ENCODE peak calls at places on chromosomes 12 and 14, in eight cellular contexts. P is stomach; D is adipocyte; I is CD8-positive, alpha-beta memory T cell; B is aorta; R is colonic mucosa; V is A549; L is tibial artery. U is an unnamed sample. For H3K4me1, the result is how much of the 10 kb centered on the place peaks cover.

GRCh38 chr14:102499401-102500189 is 10.0 kb downstream of the ANKRD9 start:
- DNase-seq in P (no peak), D (no peak), I (no peak), B (no peak), R (no peak), V (no peak), L (no peak), U (peak)

GRCh38 chr14:53900499-53900898 is 56.1 kb downstream of the BMP4 start:
- DNase-seq in P (peak), D (peak), I (no peak), B (no peak), R (peak), V (no peak), L (peak), U (peak)

GRCh38 chr14:35286707-35287106 is 5.5 kb upstream of the PSMA6 start:
- DNase-seq in P (no peak), D (no peak), I (no peak), B (no peak), R (no peak), V (no peak), L (no peak), U (no peak)

GRCh38 chr12:6700646-6701051 is at the start of gene PIANP:
- DNase-seq in P (peak), D (peak), I (peak), B (peak), R (no peak), V (peak), L (no peak), U (no peak)

GRCh38 chr12:59649203-59649602 is 53.4 kb downstream of the SLC16A7 start:
- DNase-seq in P (no peak), D (peak), I (no peak), B (no peak), R (no peak), V (no peak), L (no peak), U (no peak)

GRCh38 chr12:120630139-120630895 is 10.1 kb upstream of the CABP1 start:
- DNase-seq in P (no peak), D (no peak), I (no peak), B (no peak), R (no peak), V (no peak), L (no peak), U (no peak)

GRCh38 chr14:105508069-105508468 is 17.0 kb downstream of the TEDC1 start:
- DNase-seq in P (no peak), D (no peak), I (peak), B (peak), R (no peak), V (no peak), L (peak), U (no peak)

GRCh38 chr14:22482085-22482694 is 106.8 kb downstream of the DAD1 start:
- DNase-seq in P (no peak), D (no peak), I (no peak), B (no peak), R (no peak), V (no peak), L (no peak), U (no peak)

GRCh38 chr14:29930283-29930682 is 2.6 kb upstream of the PRKD1 start:
- DNase-seq in P (no peak), D (peak), I (no peak), B (no peak), R (no peak), V (no peak), L (no peak), U (no peak)

GRCh38 chr12:115378296-115378695 is 694.3 kb upstream of the TBX3 start:
- DNase-seq in P (no peak), D (no peak), I (no peak), B (no peak), R (no peak), V (no peak), L (no peak), U (no peak)

GRCh38 chr12:5784626-5785130 is 160.4 kb downstream of the ANO2 start:
- DNase-seq in P (no peak), D (no peak), I (no peak), B (no peak), R (no peak), V (no peak), L (no peak), U (no peak)

GRCh38 chr14:104253223-104253822 is 114.9 kb downstream of the KIF26A start:
- DNase-seq in P (no peak), D (no peak), I (no peak), B (peak), R (no peak), V (no peak), L (peak), U (peak)

GRCh38 chr14:22887260-22887989 is 4.4 kb downstream of the REM2 start:
- DNase-seq in P (peak), D (peak), I (no peak), B (peak), R (peak), V (peak), L (peak), U (no peak)

GRCh38 chr14:37024166-37024565 is 148.2 kb downstream of the SLC25A21 start:
- DNase-seq in P (no peak), D (no peak), I (no peak), B (no peak), R (no peak), V (no peak), L (no peak), U (no peak)

GRCh38 chr14:50070230-50070629 is 46.1 kb downstream of the VCPKMT start:
- DNase-seq in P (no peak), D (no peak), I (no peak), B (no peak), R (no peak), V (no peak), L (no peak), U (no peak)

GRCh38 chr14:94685166-94685581 is 73.0 kb downstream of the SERPINA3 start:
- DNase-seq in P (no peak), D (no peak), I (no peak), B (peak), R (no peak), V (no peak), L (peak), U (no peak)

DNA sequence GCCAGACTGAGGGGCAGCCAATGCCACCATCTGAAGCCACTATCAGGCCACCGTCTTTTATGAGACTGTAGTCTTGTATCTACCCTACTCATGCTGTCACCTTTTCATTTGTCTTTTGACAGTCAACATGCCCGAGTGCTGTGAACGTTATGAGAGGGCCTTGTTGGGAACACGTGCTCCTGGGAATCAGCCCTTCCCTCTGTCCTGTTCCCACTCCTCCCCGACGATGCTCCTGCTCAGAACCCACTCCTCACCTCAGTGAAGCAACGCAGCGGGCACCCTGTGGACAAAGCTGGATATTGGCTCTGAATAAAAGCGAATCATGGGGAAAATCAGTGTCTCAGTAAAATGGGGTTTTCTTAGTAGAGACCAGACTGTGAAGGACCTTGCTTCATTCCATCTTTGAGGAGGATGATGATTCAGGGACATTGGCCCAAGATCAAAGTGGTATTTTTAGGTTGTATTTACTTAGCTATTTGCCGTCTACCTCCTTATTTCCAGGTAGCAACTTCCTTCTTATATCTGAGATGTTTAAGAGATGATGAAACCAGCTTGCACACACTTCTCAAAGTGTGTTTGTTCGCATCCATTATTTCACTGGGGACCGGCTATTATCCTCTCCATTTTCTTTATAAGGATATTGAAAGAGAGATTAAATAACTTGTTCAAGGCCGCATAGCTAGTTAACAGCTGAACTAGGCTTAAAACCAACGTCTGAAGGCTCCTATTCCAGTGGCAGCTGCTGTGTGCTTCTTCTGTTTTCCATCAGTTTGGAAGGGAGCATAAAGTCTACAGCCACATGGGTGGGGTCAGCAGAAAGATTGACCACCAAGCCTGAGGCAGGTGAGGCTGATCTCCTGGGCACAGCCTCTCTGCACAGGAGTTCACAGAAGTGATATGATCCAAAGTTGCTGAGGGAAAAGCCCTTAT is 43.9 kb upstream of the CTDSP2 start:
- DNase-seq in P (no peak), D (peak), I (no peak), B (no peak), R (peak), V (no peak), L (no peak), U (no peak)
- H3K4me1 ChIP-seq in P (half or more), D (half or more), I (under half), B (under half), R (under half), V (half or more), L (half or more), U (half or more)

DNA sequence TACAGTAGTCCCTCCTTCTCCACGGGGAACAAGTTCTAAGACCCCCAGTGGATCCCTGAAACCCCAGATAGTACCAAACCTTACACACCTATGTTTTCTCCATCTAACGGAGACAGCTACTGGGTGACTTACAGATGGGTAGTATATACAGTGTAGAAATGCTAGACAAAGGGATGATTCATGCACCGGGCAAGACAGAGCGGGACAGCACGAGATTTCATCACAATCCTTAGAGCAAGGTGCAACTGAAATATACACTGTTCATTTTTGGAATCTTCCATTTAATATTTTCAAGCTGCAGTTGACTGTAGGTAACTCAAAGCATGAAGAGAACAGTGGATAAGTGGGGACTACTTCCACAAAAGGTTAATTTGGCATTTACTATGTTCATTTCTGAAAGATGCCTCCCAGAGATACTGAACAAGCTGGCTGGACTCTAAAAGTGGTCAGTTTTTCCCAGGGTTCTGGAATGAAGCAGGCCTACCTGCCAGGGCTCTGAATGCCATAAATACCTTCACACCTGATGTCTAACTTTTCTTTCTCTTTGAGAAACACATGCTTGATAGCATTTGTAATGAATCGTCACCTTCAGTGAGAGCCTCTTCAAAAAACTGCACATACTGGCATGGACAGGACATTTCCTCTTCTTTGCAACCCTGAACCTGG is 127.7 kb upstream of the FOXN3 start:
- DNase-seq in P (no peak), D (no peak), I (no peak), B (no peak), R (no peak), V (no peak), L (no peak), U (no peak)
- H3K4me1 ChIP-seq in P (under half), D (under half), I (under half), B (under half), R (under half), V (under half), L (under half), U (under half)

DNA sequence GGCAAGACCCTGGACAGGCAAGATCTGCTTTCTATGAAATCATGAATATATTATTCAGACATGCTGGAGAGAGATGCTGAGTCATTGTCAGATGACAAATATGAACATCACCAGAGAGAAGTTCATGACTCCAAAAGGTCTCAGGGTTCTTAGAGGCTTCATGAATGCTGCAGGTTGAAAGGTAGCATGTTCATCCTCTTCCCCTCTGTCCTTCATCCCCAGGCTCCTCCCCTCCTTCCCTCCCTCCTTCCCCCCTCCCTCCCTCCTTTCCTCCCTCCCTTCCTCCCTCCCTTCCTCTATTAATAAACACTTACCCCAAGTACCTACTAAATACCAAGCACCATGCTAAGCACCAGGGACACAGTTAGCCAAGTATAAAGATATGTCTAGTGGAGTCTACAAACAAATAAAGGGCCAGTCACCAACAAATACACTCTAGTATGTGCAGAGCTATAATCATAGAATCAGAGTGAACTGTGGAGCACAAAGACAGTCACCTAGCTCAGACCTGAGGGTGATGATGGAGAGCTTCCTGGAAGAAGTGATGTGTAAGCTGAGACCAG is 46.2 kb downstream of the RPH3A start:
- DNase-seq in P (no peak), D (peak), I (no peak), B (no peak), R (no peak), V (peak), L (no peak), U (no peak)
- H3K4me1 ChIP-seq in P (under half), D (under half), I (under half), B (under half), R (under half), V (half or more), L (under half), U (under half)

DNA sequence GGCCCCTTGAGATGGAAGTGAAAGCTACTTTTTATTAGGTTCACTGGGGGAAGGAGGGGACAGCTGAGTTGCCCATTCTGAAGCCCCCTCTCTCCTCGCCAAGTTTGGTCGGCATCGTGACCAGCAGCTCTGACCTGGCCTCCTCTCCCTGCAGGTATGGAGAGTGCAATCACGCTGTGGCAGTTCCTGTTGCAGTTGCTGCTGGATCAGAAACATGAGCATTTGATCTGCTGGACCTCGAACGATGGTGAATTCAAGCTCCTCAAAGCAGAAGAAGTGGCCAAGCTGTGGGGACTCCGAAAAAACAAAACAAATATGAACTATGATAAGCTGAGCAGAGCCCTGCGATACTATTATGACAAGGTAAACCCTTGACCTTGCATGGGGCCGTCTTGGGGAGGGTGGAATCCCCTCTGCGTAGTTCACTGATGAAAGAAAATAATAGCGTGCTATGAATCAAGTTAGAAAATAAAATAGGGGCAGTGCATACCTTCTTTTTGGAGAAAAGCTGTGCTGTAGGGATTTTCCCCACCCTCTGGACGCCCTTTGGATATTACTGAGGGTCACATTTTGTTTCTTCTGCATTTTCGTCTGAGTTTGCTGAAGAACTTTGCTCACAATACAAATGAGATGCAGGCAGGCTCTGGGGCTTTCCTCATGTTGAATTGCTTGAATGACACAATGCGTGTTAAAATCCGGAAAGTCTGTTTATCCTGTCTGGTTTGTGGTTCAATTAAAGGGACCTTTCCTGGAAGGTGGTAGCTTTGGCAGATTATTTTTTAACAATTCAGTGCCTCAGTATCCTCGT is 29.4 kb downstream of the ELK3 start:
- DNase-seq in P (no peak), D (no peak), I (no peak), B (peak), R (no peak), V (no peak), L (no peak), U (no peak)
- H3K4me1 ChIP-seq in P (under half), D (under half), I (under half), B (under half), R (under half), V (under half), L (under half), U (half or more)

GRCh38 chr14:98957211-98958047 is 314.6 kb downstream of the BCL11B start:
- DNase-seq in P (peak), D (peak), I (no peak), B (peak), R (peak), V (peak), L (peak), U (peak)
- H3K4me1 ChIP-seq in P (under half), D (under half), I (under half), B (under half), R (under half), V (under half), L (under half), U (under half)

DNA sequence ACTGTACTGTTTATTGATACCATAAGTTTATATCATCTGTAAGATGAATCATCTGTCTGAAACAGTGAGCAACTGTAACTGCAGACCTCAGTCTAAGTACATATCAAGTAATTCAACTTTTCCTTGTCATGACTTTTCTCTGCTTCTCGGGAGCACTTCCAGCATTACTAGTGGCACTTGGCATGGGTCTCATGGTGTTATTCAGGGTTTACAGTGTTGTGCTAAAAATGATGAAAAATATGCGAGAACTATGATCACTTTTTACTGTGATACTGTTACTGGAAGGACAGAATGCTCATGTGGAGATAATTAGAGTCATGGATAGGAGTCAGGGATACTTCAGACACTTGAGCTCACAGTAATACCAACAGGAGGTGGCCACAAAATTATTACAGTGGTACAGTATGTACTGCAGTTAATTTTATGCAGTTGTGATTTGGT is 8.3 kb downstream of the KTN1 start:
- DNase-seq in P (no peak), D (peak), I (no peak), B (no peak), R (no peak), V (no peak), L (no peak), U (no peak)
- H3K4me1 ChIP-seq in P (half or more), D (under half), I (under half), B (under half), R (under half), V (half or more), L (half or more), U (under half)

U was measured in heart right ventricle.